ENCODE peak calls at places on chromosomes 6 and 20, in nine cellular contexts. One of them, this sample, is unnamed.

GRCh38 chr20:47196091-47197081 is 160.1 kb downstream of the ZMYND8 start:
- DNase-seq in WTC11: peak
- DNase-seq in GM13977: peak
- DNase-seq in right lobe of liver: peak
- DNase-seq in activated CD4-positive, alpha-beta T cell treated with anti-CD3 and anti-CD28 coated beads, Interleukin-2, amount 50 U/mL, for 1 hour: peak
- DNase-seq in progenitor cell of endocrine pancreas: peak
- DNase-seq in psoas muscle: peak
- DNase-seq in GF-D8: peak
- DNase-seq in AG04450: no peak
- DNase-seq in this sample: peak

GRCh38 chr20:37401282-37401929 is 55.5 kb downstream of the SRC start:
- DNase-seq in WTC11: no peak
- DNase-seq in GM13977: no peak
- DNase-seq in right lobe of liver: no peak
- DNase-seq in activated CD4-positive, alpha-beta T cell treated with anti-CD3 and anti-CD28 coated beads, Interleukin-2, amount 50 U/mL, for 1 hour: no peak
- DNase-seq in progenitor cell of endocrine pancreas: no peak
- DNase-seq in psoas muscle: no peak
- DNase-seq in GF-D8: no peak
- DNase-seq in AG04450: no peak
- DNase-seq in this sample: no peak

GRCh38 chr6:70874181-70874913 is 82.5 kb downstream of the B3GAT2 start:
- DNase-seq in WTC11: no peak
- DNase-seq in GM13977: no peak
- DNase-seq in right lobe of liver: no peak
- DNase-seq in activated CD4-positive, alpha-beta T cell treated with anti-CD3 and anti-CD28 coated beads, Interleukin-2, amount 50 U/mL, for 1 hour: no peak
- DNase-seq in progenitor cell of endocrine pancreas: no peak
- DNase-seq in psoas muscle: no peak
- DNase-seq in GF-D8: no peak
- DNase-seq in AG04450: no peak
- DNase-seq in this sample: no peak

GRCh38 chr6:113651920-113652319 is 205.2 kb upstream of the MARCKS start:
- DNase-seq in WTC11: no peak
- DNase-seq in GM13977: no peak
- DNase-seq in right lobe of liver: no peak
- DNase-seq in activated CD4-positive, alpha-beta T cell treated with anti-CD3 and anti-CD28 coated beads, Interleukin-2, amount 50 U/mL, for 1 hour: no peak
- DNase-seq in progenitor cell of endocrine pancreas: no peak
- DNase-seq in psoas muscle: no peak
- DNase-seq in GF-D8: no peak
- DNase-seq in AG04450: no peak
- DNase-seq in this sample: no peak

GRCh38 chr20:46808565-46808964 is 86.1 kb upstream of the EYA2 start:
- DNase-seq in WTC11: no peak
- DNase-seq in GM13977: no peak
- DNase-seq in right lobe of liver: no peak
- DNase-seq in activated CD4-positive, alpha-beta T cell treated with anti-CD3 and anti-CD28 coated beads, Interleukin-2, amount 50 U/mL, for 1 hour: no peak
- DNase-seq in progenitor cell of endocrine pancreas: no peak
- DNase-seq in psoas muscle: no peak
- DNase-seq in GF-D8: no peak
- DNase-seq in AG04450: no peak
- DNase-seq in this sample: no peak

GRCh38 chr6:31541059-31541657 is 645 bp downstream of the DDX39B start:
- DNase-seq in WTC11: no peak
- DNase-seq in GM13977: no peak
- DNase-seq in right lobe of liver: no peak
- DNase-seq in activated CD4-positive, alpha-beta T cell treated with anti-CD3 and anti-CD28 coated beads, Interleukin-2, amount 50 U/mL, for 1 hour: peak
- DNase-seq in progenitor cell of endocrine pancreas: no peak
- DNase-seq in psoas muscle: peak
- DNase-seq in GF-D8: peak
- DNase-seq in AG04450: no peak
- DNase-seq in this sample: peak

GRCh38 chr6:76866091-76866490 is 597.2 kb downstream of the HTR1B start:
- DNase-seq in WTC11: no peak
- DNase-seq in GM13977: no peak
- DNase-seq in right lobe of liver: no peak
- DNase-seq in activated CD4-positive, alpha-beta T cell treated with anti-CD3 and anti-CD28 coated beads, Interleukin-2, amount 50 U/mL, for 1 hour: no peak
- DNase-seq in progenitor cell of endocrine pancreas: no peak
- DNase-seq in psoas muscle: no peak
- DNase-seq in GF-D8: no peak
- DNase-seq in AG04450: no peak
- DNase-seq in this sample: no peak

GRCh38 chr6:135423649-135424128 is 73.9 kb downstream of the AHI1 start:
- DNase-seq in WTC11: no peak
- DNase-seq in GM13977: peak
- DNase-seq in right lobe of liver: no peak
- DNase-seq in activated CD4-positive, alpha-beta T cell treated with anti-CD3 and anti-CD28 coated beads, Interleukin-2, amount 50 U/mL, for 1 hour: no peak
- DNase-seq in progenitor cell of endocrine pancreas: no peak
- DNase-seq in psoas muscle: no peak
- DNase-seq in GF-D8: peak
- DNase-seq in AG04450: peak
- DNase-seq in this sample: no peak

GRCh38 chr20:38143646-38144554 is 21.2 kb downstream of the TGM2 start:
- DNase-seq in WTC11: no peak
- DNase-seq in GM13977: no peak
- DNase-seq in right lobe of liver: peak
- DNase-seq in activated CD4-positive, alpha-beta T cell treated with anti-CD3 and anti-CD28 coated beads, Interleukin-2, amount 50 U/mL, for 1 hour: no peak
- DNase-seq in progenitor cell of endocrine pancreas: no peak
- DNase-seq in psoas muscle: no peak
- DNase-seq in GF-D8: peak
- DNase-seq in AG04450: peak
- DNase-seq in this sample: no peak

GRCh38 chr6:106517699-106518098 is 111.6 kb downstream of the RTN4IP1 start:
- DNase-seq in WTC11: no peak
- DNase-seq in GM13977: no peak
- DNase-seq in right lobe of liver: no peak
- DNase-seq in activated CD4-positive, alpha-beta T cell treated with anti-CD3 and anti-CD28 coated beads, Interleukin-2, amount 50 U/mL, for 1 hour: no peak
- DNase-seq in progenitor cell of endocrine pancreas: no peak
- DNase-seq in psoas muscle: no peak
- DNase-seq in GF-D8: no peak
- DNase-seq in AG04450: no peak
- DNase-seq in this sample: no peak

GRCh38 chr20:36604952-36605308 is 649 bp upstream of the RAB5IF start:
- DNase-seq in WTC11: no peak
- DNase-seq in GM13977: peak
- DNase-seq in right lobe of liver: peak
- DNase-seq in activated CD4-positive, alpha-beta T cell treated with anti-CD3 and anti-CD28 coated beads, Interleukin-2, amount 50 U/mL, for 1 hour: peak
- DNase-seq in progenitor cell of endocrine pancreas: no peak
- DNase-seq in psoas muscle: peak
- DNase-seq in GF-D8: peak
- DNase-seq in AG04450: no peak
- DNase-seq in this sample: no peak

GRCh38 chr6:97437087-97437486 is 154.1 kb upstream of the MMS22L start:
- DNase-seq in WTC11: no peak
- DNase-seq in GM13977: peak
- DNase-seq in right lobe of liver: no peak
- DNase-seq in activated CD4-positive, alpha-beta T cell treated with anti-CD3 and anti-CD28 coated beads, Interleukin-2, amount 50 U/mL, for 1 hour: no peak
- DNase-seq in progenitor cell of endocrine pancreas: no peak
- DNase-seq in psoas muscle: no peak
- DNase-seq in GF-D8: no peak
- DNase-seq in AG04450: no peak
- DNase-seq in this sample: no peak

GRCh38 chr6:119256978-119257462 is 92.5 kb downstream of the MAN1A1 start:
- DNase-seq in WTC11: no peak
- DNase-seq in GM13977: no peak
- DNase-seq in right lobe of liver: no peak
- DNase-seq in activated CD4-positive, alpha-beta T cell treated with anti-CD3 and anti-CD28 coated beads, Interleukin-2, amount 50 U/mL, for 1 hour: no peak
- DNase-seq in progenitor cell of endocrine pancreas: no peak
- DNase-seq in psoas muscle: no peak
- DNase-seq in GF-D8: peak
- DNase-seq in AG04450: no peak
- DNase-seq in this sample: no peak

GRCh38 chr6:151885234-151885633 is 77.8 kb downstream of the ESR1 start:
- DNase-seq in WTC11: no peak
- DNase-seq in GM13977: no peak
- DNase-seq in right lobe of liver: no peak
- DNase-seq in activated CD4-positive, alpha-beta T cell treated with anti-CD3 and anti-CD28 coated beads, Interleukin-2, amount 50 U/mL, for 1 hour: no peak
- DNase-seq in progenitor cell of endocrine pancreas: no peak
- DNase-seq in psoas muscle: no peak
- DNase-seq in GF-D8: no peak
- DNase-seq in AG04450: no peak
- DNase-seq in this sample: no peak

GRCh38 chr6:148629197-148629909 is 117.5 kb upstream of the UST start:
- DNase-seq in WTC11: no peak
- DNase-seq in GM13977: peak
- DNase-seq in right lobe of liver: no peak
- DNase-seq in activated CD4-positive, alpha-beta T cell treated with anti-CD3 and anti-CD28 coated beads, Interleukin-2, amount 50 U/mL, for 1 hour: no peak
- DNase-seq in progenitor cell of endocrine pancreas: no peak
- DNase-seq in psoas muscle: no peak
- DNase-seq in GF-D8: no peak
- DNase-seq in AG04450: peak
- DNase-seq in this sample: no peak

GRCh38 chr20:63837134-63837429 is 6.0 kb upstream of the ZBTB46 start:
- DNase-seq in WTC11: no peak
- DNase-seq in GM13977: no peak
- DNase-seq in right lobe of liver: no peak
- DNase-seq in activated CD4-positive, alpha-beta T cell treated with anti-CD3 and anti-CD28 coated beads, Interleukin-2, amount 50 U/mL, for 1 hour: no peak
- DNase-seq in progenitor cell of endocrine pancreas: no peak
- DNase-seq in psoas muscle: no peak
- DNase-seq in GF-D8: no peak
- DNase-seq in AG04450: no peak
- DNase-seq in this sample: no peak

GRCh38 chr6:13796781-13797180 is 17.6 kb downstream of the MCUR1 start:
- DNase-seq in WTC11: no peak
- DNase-seq in GM13977: no peak
- DNase-seq in right lobe of liver: no peak
- DNase-seq in activated CD4-positive, alpha-beta T cell treated with anti-CD3 and anti-CD28 coated beads, Interleukin-2, amount 50 U/mL, for 1 hour: no peak
- DNase-seq in progenitor cell of endocrine pancreas: no peak
- DNase-seq in psoas muscle: no peak
- DNase-seq in GF-D8: no peak
- DNase-seq in AG04450: no peak
- DNase-seq in this sample: no peak

GRCh38 chr6:170371588-170371987 is 65.0 kb downstream of the FAM120B start:
- DNase-seq in WTC11: peak
- DNase-seq in GM13977: no peak
- DNase-seq in right lobe of liver: no peak
- DNase-seq in activated CD4-positive, alpha-beta T cell treated with anti-CD3 and anti-CD28 coated beads, Interleukin-2, amount 50 U/mL, for 1 hour: no peak
- DNase-seq in progenitor cell of endocrine pancreas: no peak
- DNase-seq in psoas muscle: no peak
- DNase-seq in GF-D8: no peak
- DNase-seq in AG04450: no peak
- DNase-seq in this sample: no peak

GRCh38 chr6:16276991-16277981 is 38.9 kb downstream of the GMPR start:
- DNase-seq in WTC11: peak
- DNase-seq in GM13977: no peak
- DNase-seq in right lobe of liver: no peak
- DNase-seq in activated CD4-positive, alpha-beta T cell treated with anti-CD3 and anti-CD28 coated beads, Interleukin-2, amount 50 U/mL, for 1 hour: no peak
- DNase-seq in progenitor cell of endocrine pancreas: peak
- DNase-seq in psoas muscle: peak
- DNase-seq in GF-D8: no peak
- DNase-seq in AG04450: peak
- DNase-seq in this sample: no peak

GRCh38 chr20:20371133-20371532 is 3.2 kb downstream of the INSM1 start:
- DNase-seq in WTC11: no peak
- DNase-seq in GM13977: no peak
- DNase-seq in right lobe of liver: no peak
- DNase-seq in activated CD4-positive, alpha-beta T cell treated with anti-CD3 and anti-CD28 coated beads, Interleukin-2, amount 50 U/mL, for 1 hour: no peak
- DNase-seq in progenitor cell of endocrine pancreas: no peak
- DNase-seq in psoas muscle: no peak
- DNase-seq in GF-D8: no peak
- DNase-seq in AG04450: no peak
- DNase-seq in this sample: no peak

This sample was measured in breast epithelium.